ENCODE peak calls at places on chromosomes 3 and 15, in four cellular contexts. One of them, this sample, is unnamed.

GRCh38 chr3:46693038-46693896 is at the start of gene ALS2CL:
- DNase-seq in Right ventricle myocardium superior: peak; percentile 81
- DNase-seq in fibroblast of mammary gland: no peak
- DNase-seq in anterior cingulate cortex: peak; percentile 16
- DNase-seq in this sample: no peak

GRCh38 chr3:184176377-184177330 is 2.0 kb downstream of the AP2M1 start:
- DNase-seq in fibroblast of mammary gland: peak; percentile 98
- DNase-seq in anterior cingulate cortex: no peak
- DNase-seq in Right ventricle myocardium superior: peak; percentile 68
- DNase-seq in this sample: peak; percentile 61

GRCh38 chr3:60277376-60277800 is 973.9 kb downstream of the FHIT start:
- DNase-seq in Right ventricle myocardium superior: no peak
- DNase-seq in fibroblast of mammary gland: no peak
- DNase-seq in anterior cingulate cortex: no peak
- DNase-seq in this sample: no peak

GRCh38 chr15:22962611-22963010 is 17.6 kb downstream of the CYFIP1 start:
- DNase-seq in fibroblast of mammary gland: no peak
- DNase-seq in Right ventricle myocardium superior: no peak
- DNase-seq in anterior cingulate cortex: no peak
- DNase-seq in this sample: no peak

GRCh38 chr3:41915353-41915752 is 46.5 kb downstream of the ULK4 start:
- DNase-seq in fibroblast of mammary gland: no peak
- DNase-seq in anterior cingulate cortex: no peak
- DNase-seq in Right ventricle myocardium superior: no peak
- DNase-seq in this sample: no peak

GRCh38 chr3:98780343-98780742 is 17.2 kb downstream of the ST3GAL6 start:
- DNase-seq in Right ventricle myocardium superior: no peak
- DNase-seq in fibroblast of mammary gland: no peak
- DNase-seq in anterior cingulate cortex: no peak
- DNase-seq in this sample: no peak

GRCh38 chr3:15667484-15667883 is 65.9 kb downstream of the BTD start:
- DNase-seq in Right ventricle myocardium superior: no peak
- DNase-seq in anterior cingulate cortex: no peak
- DNase-seq in fibroblast of mammary gland: no peak
- DNase-seq in this sample: no peak

GRCh38 chr15:98003528-98003927 is 43.0 kb downstream of the ARRDC4 start:
- DNase-seq in anterior cingulate cortex: no peak
- DNase-seq in Right ventricle myocardium superior: no peak
- DNase-seq in fibroblast of mammary gland: no peak
- DNase-seq in this sample: no peak

GRCh38 chr15:48330045-48330840 is 986 bp upstream of the DUT start:
- DNase-seq in Right ventricle myocardium superior: no peak
- DNase-seq in fibroblast of mammary gland: no peak
- DNase-seq in anterior cingulate cortex: no peak
- DNase-seq in this sample: no peak

GRCh38 chr3:120284702-120285507 is at the start of gene GPR156:
- DNase-seq in Right ventricle myocardium superior: no peak
- DNase-seq in fibroblast of mammary gland: no peak
- DNase-seq in anterior cingulate cortex: no peak
- DNase-seq in this sample: no peak

GRCh38 chr3:124826703-124827102 is 60.5 kb downstream of the ITGB5 start:
- DNase-seq in anterior cingulate cortex: no peak
- DNase-seq in Right ventricle myocardium superior: no peak
- DNase-seq in fibroblast of mammary gland: peak; percentile 89
- DNase-seq in this sample: no peak

GRCh38 chr15:29765234-29765841 is 56.9 kb downstream of the TJP1 start:
- DNase-seq in fibroblast of mammary gland: no peak
- DNase-seq in anterior cingulate cortex: no peak
- DNase-seq in Right ventricle myocardium superior: no peak
- DNase-seq in this sample: no peak

GRCh38 chr3:183892610-183893214 is 8.0 kb upstream of the PARL start:
- DNase-seq in Right ventricle myocardium superior: no peak
- DNase-seq in anterior cingulate cortex: no peak
- DNase-seq in fibroblast of mammary gland: no peak
- DNase-seq in this sample: no peak

GRCh38 chr3:48024401-48024800 is 8.2 kb upstream of the MAP4 start:
- DNase-seq in Right ventricle myocardium superior: no peak
- DNase-seq in fibroblast of mammary gland: no peak
- DNase-seq in anterior cingulate cortex: no peak
- DNase-seq in this sample: no peak

GRCh38 chr3:52428151-52429005 is 16.5 kb downstream of the SEMA3G start:
- DNase-seq in Right ventricle myocardium superior: no peak
- DNase-seq in fibroblast of mammary gland: peak; percentile 84
- DNase-seq in anterior cingulate cortex: no peak
- DNase-seq in this sample: peak; percentile 56

This sample was measured in hypothalamus.